ENCODE peak calls at places on chromosomes 1 and 21, in nine cellular contexts. C is hypothalamus; U is progenitor cell of endocrine pancreas; B is activated naive CD4-positive, alpha-beta T cell; Q is HTR-8/SVneo; Z is activated CD8-positive, alpha-beta memory T cell treated with anti-CD3 and anti-CD28 coated beads for 1 hour; N is mesenchymal stem cell; K is stimulated activated CD8-positive, alpha-beta memory T cell treated with anti-CD3 and anti-CD28 coated beads, Interleukin-4, amount 100 ng/mL, for 4 hours; F is activated T-cell treated with anti-CD3 and anti-CD28 coated beads for 24 hours. A is an unnamed sample.

GRCh38 chr1:51729156-51729823 is 112.4 kb downstream of the OSBPL9 start:
- DNase-seq in C (peak; percentile 24), U (peak; percentile 90), B (peak; percentile 70), Q (peak; percentile 95), Z (peak; percentile 84), N (peak; percentile 90), K (peak; percentile 75), F (peak; percentile 94), A (peak; percentile 98)

GRCh38 chr1:204615881-204616280 is 69.7 kb downstream of the LRRN2 start:
- DNase-seq in C (no peak), U (no peak), B (no peak), Q (no peak), Z (no peak), N (no peak), K (no peak), F (no peak), A (no peak)

GRCh38 chr21:33846141-33846540 is 69.5 kb downstream of the ATP5PO start:
- DNase-seq in C (no peak), U (no peak), B (no peak), Q (no peak), Z (no peak), N (no peak), K (no peak), F (no peak), A (no peak)

GRCh38 chr21:14056771-14057191 is 154.0 kb downstream of the LIPI start:
- DNase-seq in C (no peak), U (no peak), B (no peak), Q (no peak), Z (no peak), N (no peak), K (no peak), F (no peak), A (no peak)

GRCh38 chr1:182133181-182133580 is 71.7 kb upstream of the ZNF648 start:
- DNase-seq in C (no peak), U (no peak), B (no peak), Q (no peak), Z (no peak), N (no peak), K (no peak), F (no peak), A (no peak)

GRCh38 chr1:225754940-225755635 is 22.5 kb upstream of the SRP9 start:
- DNase-seq in C (no peak), U (no peak), B (no peak), Q (no peak), Z (no peak), N (peak; percentile 82), K (no peak), F (no peak), A (no peak)

GRCh38 chr1:8822383-8823294 is 5.2 kb upstream of the RERE start:
- DNase-seq in C (no peak), U (no peak), B (no peak), Q (peak; percentile 76), Z (no peak), N (peak; percentile 96), K (no peak), F (no peak), A (no peak)

GRCh38 chr1:214378492-214378891 is 97.5 kb downstream of the SMYD2 start:
- DNase-seq in C (no peak), U (no peak), B (no peak), Q (no peak), Z (no peak), N (no peak), K (no peak), F (no peak), A (no peak)

GRCh38 chr21:32590130-32590529 is 4.8 kb upstream of the TCP10L start:
- DNase-seq in C (no peak), U (no peak), B (no peak), Q (no peak), Z (no peak), N (no peak), K (no peak), F (no peak), A (no peak)

GRCh38 chr1:219621047-219621786 is 8.3 kb upstream of the ZC3H11B start:
- DNase-seq in C (no peak), U (no peak), B (no peak), Q (no peak), Z (no peak), N (no peak), K (no peak), F (no peak), A (no peak)

GRCh38 chr1:159598196-159598595 is 10.6 kb downstream of the APCS start:
- DNase-seq in C (no peak), U (no peak), B (no peak), Q (peak; percentile 48), Z (no peak), N (peak; percentile 37), K (no peak), F (no peak), A (no peak)

GRCh38 chr1:178220094-178220493 is 126.2 kb downstream of the RASAL2 start:
- DNase-seq in C (no peak), U (no peak), B (no peak), Q (no peak), Z (no peak), N (peak; percentile 51), K (no peak), F (no peak), A (no peak)

GRCh38 chr1:177082855-177083741 is 81.4 kb downstream of the ASTN1 start:
- DNase-seq in C (no peak), U (no peak), B (no peak), Q (no peak), Z (no peak), N (no peak), K (no peak), F (no peak), A (no peak)

GRCh38 chr1:40630488-40631223 is 34.8 kb downstream of the RIMS3 start:
- DNase-seq in C (no peak), U (peak; percentile 37), B (no peak), Q (no peak), Z (no peak), N (peak; percentile 26), K (no peak), F (no peak), A (peak; percentile 58)

GRCh38 chr1:209689484-209689883 is 14.3 kb downstream of the G0S2 start:
- DNase-seq in C (no peak), U (no peak), B (no peak), Q (no peak), Z (no peak), N (peak; percentile 37), K (no peak), F (no peak), A (no peak)

GRCh38 chr1:70503358-70503757 is 92.3 kb downstream of the CTH start:
- DNase-seq in C (no peak), U (no peak), B (no peak), Q (no peak), Z (no peak), N (peak; percentile 51), K (no peak), F (no peak), A (no peak)

GRCh38 chr1:221562542-221563475 is 179.1 kb downstream of the DUSP10 start:
- DNase-seq in C (no peak), U (no peak), B (no peak), Q (no peak), Z (no peak), N (no peak), K (no peak), F (no peak), A (no peak)

GRCh38 chr1:108125312-108126138 is 74.6 kb downstream of the SLC25A24 start:
- DNase-seq in C (peak; percentile 66), U (peak; percentile 47), B (peak; percentile 11), Q (peak; percentile 45), Z (peak; percentile 21), N (peak; percentile 78), K (peak; percentile 38), F (peak; percentile 47), A (peak; percentile 78)

GRCh38 chr1:238985312-238985711 is 401.1 kb upstream of the CHRM3 start:
- DNase-seq in C (no peak), U (no peak), B (no peak), Q (no peak), Z (no peak), N (no peak), K (no peak), F (no peak), A (no peak)

GRCh38 chr1:166271151-166271538 is 104.3 kb upstream of the FAM78B start:
- DNase-seq in C (no peak), U (no peak), B (no peak), Q (no peak), Z (no peak), N (no peak), K (no peak), F (no peak), A (no peak)

GRCh38 chr1:210397252-210397651 is 68.5 kb downstream of the HHAT start:
- DNase-seq in C (no peak), U (no peak), B (no peak), Q (no peak), Z (no peak), N (no peak), K (no peak), F (no peak), A (no peak)

GRCh38 chr1:94803517-94804441 is 16.4 kb upstream of the SLC44A3 start:
- DNase-seq in C (peak; percentile 60), U (no peak), B (no peak), Q (no peak), Z (no peak), N (peak; percentile 48), K (no peak), F (no peak), A (peak; percentile 8)

GRCh38 chr1:232476538-232476950 is 153.4 kb downstream of the SIPA1L2 start:
- DNase-seq in C (no peak), U (no peak), B (no peak), Q (no peak), Z (no peak), N (peak; percentile 51), K (no peak), F (no peak), A (no peak)

GRCh38 chr1:230858918-230859819 is 9.2 kb downstream of the C1orf198 start:
- DNase-seq in C (peak; percentile 80), U (no peak), B (no peak), Q (peak; percentile 44), Z (no peak), N (peak; percentile 87), K (no peak), F (no peak), A (no peak)

A was measured in NAMALWA.